ENCODE peak calls at places on chromosomes 13 and 19, in five cellular contexts. V is neuronal stem cell, E is IMR-90, M is H1, D is mesenchymal stem cell. A is an unnamed sample.

GRCh38 chr13:45540195-45540594 is 75.3 kb downstream of the ERICH6B start:
- DNase-seq in V (no peak), E (no peak), M (no peak), D (no peak), A (no peak)

GRCh38 chr13:75635621-75636338 is at the start of gene LMO7:
- DNase-seq in V (peak; percentile 43), E (peak; percentile 52), M (peak; percentile 84), D (peak; percentile 72), A (peak; percentile 82)

GRCh38 chr13:29849071-29849541 is 1.3 kb downstream of the UBL3 start:
- DNase-seq in V (no peak), E (peak; percentile 22), M (no peak), D (peak; percentile 62), A (no peak)

GRCh38 chr13:59483441-59484116 is 680.1 kb downstream of the DIAPH3 start:
- DNase-seq in V (no peak), E (peak; percentile 17), M (no peak), D (no peak), A (peak; percentile 43)

GRCh38 chr13:59340581-59340980 is 823.1 kb downstream of the DIAPH3 start:
- DNase-seq in V (no peak), E (no peak), M (no peak), D (no peak), A (no peak)

GRCh38 chr19:42528354-42529247 is at the start of gene CEACAM1:
- DNase-seq in V (no peak), E (no peak), M (peak; percentile 43), D (no peak), A (no peak)

GRCh38 chr19:30105723-30106122 is 163.7 kb downstream of the URI1 start:
- DNase-seq in V (no peak), E (no peak), M (no peak), D (no peak), A (no peak)

GRCh38 chr19:13181747-13182388 is 31.7 kb downstream of the IER2 start:
- DNase-seq in V (no peak), E (peak; percentile 64), M (no peak), D (peak; percentile 24), A (no peak)

GRCh38 chr13:41651413-41652068 is 194.2 kb downstream of the RGCC start:
- DNase-seq in V (no peak), E (no peak), M (no peak), D (no peak), A (no peak)

GRCh38 chr13:30119476-30119875 is 187.9 kb downstream of the KATNAL1 start:
- DNase-seq in V (no peak), E (peak; percentile 64), M (no peak), D (peak; percentile 78), A (no peak)

GRCh38 chr13:23696610-23697009 is 126.4 kb downstream of the TNFRSF19 start:
- DNase-seq in V (no peak), E (peak; percentile 29), M (no peak), D (no peak), A (no peak)

GRCh38 chr19:47661161-47661560 is 52.1 kb upstream of the EHD2 start:
- DNase-seq in V (no peak), E (no peak), M (no peak), D (no peak), A (no peak)

GRCh38 chr19:23991170-23991569 is 76.5 kb downstream of the ZNF726 start:
- DNase-seq in V (no peak), E (no peak), M (no peak), D (no peak), A (no peak)

GRCh38 chr19:7550987-7551761 is 15.7 kb downstream of the PNPLA6 start:
- DNase-seq in V (peak; percentile 90), E (peak; percentile 30), M (peak; percentile 93), D (peak; percentile 21), A (peak; percentile 98)

GRCh38 chr19:54420383-54421168 is 5.3 kb downstream of the TTYH1 start:
- DNase-seq in V (peak; percentile 95), E (no peak), M (peak; percentile 82), D (no peak), A (peak; percentile 76)

GRCh38 chr19:46413262-46414031 is at the start of gene CCDC8:
- DNase-seq in V (peak; percentile 91), E (peak; percentile 92), M (peak; percentile 91), D (peak; percentile 97), A (peak; percentile 97)

GRCh38 chr13:59461411-59461810 is 702.3 kb downstream of the DIAPH3 start:
- DNase-seq in V (no peak), E (no peak), M (no peak), D (no peak), A (no peak)

GRCh38 chr13:41232715-41233114 is 30.7 kb downstream of the MTRF1 start:
- DNase-seq in V (no peak), E (no peak), M (no peak), D (no peak), A (no peak)

GRCh38 chr13:94896238-94896637 is 183.9 kb upstream of the SOX21 start:
- DNase-seq in V (no peak), E (no peak), M (no peak), D (no peak), A (no peak)

GRCh38 chr13:108036411-108036810 is 178.9 kb downstream of the LIG4 start:
- DNase-seq in V (no peak), E (no peak), M (no peak), D (no peak), A (no peak)

GRCh38 chr13:77784531-77784930 is 87.0 kb downstream of the SLAIN1 start:
- DNase-seq in V (no peak), E (no peak), M (no peak), D (no peak), A (no peak)

GRCh38 chr13:23381877-23382276 is 51.6 kb downstream of the SACS start:
- DNase-seq in V (no peak), E (no peak), M (no peak), D (no peak), A (no peak)

GRCh38 chr13:106836186-106836802 is 268.4 kb upstream of the ARGLU1 start:
- DNase-seq in V (no peak), E (no peak), M (no peak), D (no peak), A (no peak)

GRCh38 chr13:51806571-51806970 is 2.6 kb upstream of the DHRS12 start:
- DNase-seq in V (no peak), E (peak; percentile 34), M (no peak), D (peak; percentile 50), A (no peak)

GRCh38 chr13:29524176-29524575 is 71.3 kb downstream of the SLC7A1 start:
- DNase-seq in V (no peak), E (no peak), M (no peak), D (no peak), A (no peak)

GRCh38 chr13:46884531-46884930 is 12.3 kb downstream of the HTR2A start:
- DNase-seq in V (no peak), E (no peak), M (no peak), D (no peak), A (no peak)

GRCh38 chr19:39078436-39079200 is 5.5 kb upstream of the ACP7 start:
- DNase-seq in V (no peak), E (peak; percentile 97), M (no peak), D (peak; percentile 85), A (no peak)

GRCh38 chr13:50712469-50712868 is 131.0 kb downstream of the DLEU7 start:
- DNase-seq in V (no peak), E (no peak), M (no peak), D (no peak), A (no peak)

GRCh38 chr13:50713849-50714248 is 129.6 kb downstream of the DLEU7 start:
- DNase-seq in V (no peak), E (peak; percentile 59), M (no peak), D (peak; percentile 95), A (no peak)

GRCh38 chr13:50714886-50715285 is 128.6 kb downstream of the DLEU7 start:
- DNase-seq in V (no peak), E (no peak), M (no peak), D (no peak), A (no peak)

GRCh38 chr13:50712882-50713281 is 130.6 kb downstream of the DLEU7 start:
- DNase-seq in V (no peak), E (no peak), M (no peak), D (no peak), A (no peak)

GRCh38 chr13:50715402-50716146 is 127.9 kb downstream of the DLEU7 start:
- DNase-seq in V (no peak), E (no peak), M (no peak), D (no peak), A (no peak)
- H3K14ac ChIP-seq in V (no peak overlapping the region), E (no peak overlapping the region), M (no peak overlapping the region), D (no peak overlapping the region), A (no peak overlapping the region)

GRCh38 chr19:11066326-11066725 is 22.9 kb upstream of the LDLR start:
- DNase-seq in V (no peak), E (no peak), M (no peak), D (no peak), A (no peak)

GRCh38 chr19:11069451-11070009 is 19.7 kb upstream of the LDLR start:
- DNase-seq in V (no peak), E (no peak), M (no peak), D (no peak), A (no peak)

GRCh38 chr19:11070123-11070522 is 19.1 kb upstream of the LDLR start:
- DNase-seq in V (no peak), E (no peak), M (no peak), D (no peak), A (no peak)

GRCh38 chr19:11064831-11065303 is 24.4 kb upstream of the LDLR start:
- DNase-seq in V (no peak), E (no peak), M (no peak), D (no peak), A (no peak)

DNA sequence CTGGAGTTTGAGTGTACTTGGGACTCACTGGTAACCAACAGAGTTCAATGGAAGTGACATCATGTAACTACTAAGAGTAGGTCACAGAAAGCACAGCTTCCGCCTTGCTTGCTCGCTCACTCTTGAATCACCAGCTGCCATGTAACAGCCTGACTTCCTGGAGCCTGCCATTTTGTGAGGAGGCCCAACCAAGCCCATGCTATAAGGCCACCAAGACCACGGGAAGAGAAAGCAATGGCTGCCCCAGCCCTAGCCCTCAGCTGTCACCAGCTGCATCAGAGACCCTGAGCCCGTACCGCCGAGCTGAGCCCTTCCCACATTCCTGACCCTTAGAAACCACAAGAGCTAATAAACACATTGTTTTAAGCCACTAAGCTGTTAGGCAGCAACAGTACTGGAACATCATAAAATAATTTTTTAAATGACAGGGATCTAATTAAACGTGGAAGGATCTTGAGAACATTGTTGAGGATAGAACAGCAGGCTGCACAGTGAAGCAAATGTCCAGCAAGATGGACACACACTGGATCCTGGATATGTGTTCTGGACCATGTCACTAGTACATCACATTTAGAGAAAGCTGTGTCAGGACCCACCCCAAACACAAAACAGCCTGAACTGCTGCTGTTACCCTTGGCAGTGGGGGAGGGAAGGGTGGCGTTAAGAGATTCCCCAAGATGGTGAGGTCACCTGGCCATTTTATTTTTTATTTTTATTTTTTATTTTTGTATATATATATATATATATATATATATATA is 21.7 kb upstream of the LDLR start:
- DNase-seq in V (no peak), E (peak; percentile 41), M (no peak), D (peak; percentile 25), A (no peak)
- H2BK5ac ChIP-seq in V (no peak overlapping the region), E (no peak overlapping the region), M (peak overlapping the region; percentile 49), D (no peak overlapping the region), A (no peak overlapping the region)

GRCh38 chr13:28356506-28357064 is 138.3 kb downstream of the FLT1 start:
- DNase-seq in V (no peak), E (no peak), M (no peak), D (peak; percentile 50), A (no peak)
- H2BK15ac ChIP-seq in V (no peak overlapping the region), E (no peak overlapping the region), M (no peak overlapping the region), D (no peak overlapping the region), A (no peak overlapping the region)

DNA sequence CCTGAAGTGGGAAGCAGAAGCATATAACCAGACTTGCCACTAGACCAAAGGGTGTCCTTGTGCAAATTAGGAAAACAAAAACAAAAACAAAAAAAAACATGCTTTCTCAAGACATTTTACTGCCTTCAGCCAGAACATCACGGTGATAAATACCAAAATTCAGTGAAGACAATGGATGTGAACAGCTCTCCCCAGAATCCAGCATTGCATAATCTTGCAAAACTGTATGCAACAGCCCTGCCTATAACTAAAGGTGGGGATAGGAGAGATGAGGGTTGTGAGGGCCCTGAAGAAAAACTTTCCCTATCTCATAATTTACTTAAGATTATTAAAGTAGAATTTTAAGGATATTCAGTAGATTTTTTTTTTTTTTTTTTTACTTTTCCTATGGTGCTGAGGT is 24.9 kb upstream of the NDFIP2 start:
- DNase-seq in V (no peak), E (no peak), M (no peak), D (no peak), A (no peak)
- H3K14ac ChIP-seq in V (no peak overlapping the region), E (no peak overlapping the region), M (no peak overlapping the region), D (no peak overlapping the region), A (no peak overlapping the region)